ENCODE peak calls at places on chromosome 13, in ten cellular contexts. C is neural crest cell, W is IMR-90, A is lower lobe of right lung, O is fibroblast of lung, D is tibial artery, X is progenitor cell of endocrine pancreas, T is AG09309, I is right atrium auricular region, Z is GM13977. J is an unnamed sample.
A peak's percentile ranks its signal among the peaks of the same experiment; 100 is the strongest.

GRCh38 chr13:32790731-32791130 is 204.5 kb downstream of the PDS5B start:
- DNase-seq in Z (no peak), X (no peak), D (no peak), I (no peak), O (no peak), C (no peak), T (no peak), W (no peak), A (no peak), J (no peak)

GRCh38 chr13:25422153-25422552 is 50.4 kb downstream of the ATP8A2 start:
- DNase-seq in T (no peak), Z (no peak), C (no peak), A (no peak), D (no peak), O (no peak), X (no peak), W (no peak), I (no peak), J (no peak)

GRCh38 chr13:72255908-72256307 is 388.9 kb upstream of the DACH1 start:
- DNase-seq in A (no peak), I (no peak), Z (no peak), T (no peak), O (peak; percentile 51), X (peak; percentile 14), C (peak; percentile 24), D (no peak), W (no peak), J (peak; percentile 5)

GRCh38 chr13:114019367-114019766 is 45.5 kb upstream of the C13orf46 start:
- DNase-seq in Z (no peak), W (no peak), T (no peak), X (no peak), D (no peak), O (no peak), C (no peak), I (no peak), A (no peak), J (no peak)

GRCh38 chr13:30466841-30467252 is 1.1 kb upstream of the HMGB1 start:
- DNase-seq in T (no peak), D (no peak), C (no peak), W (peak; percentile 20), X (no peak), I (no peak), A (no peak), Z (no peak), O (no peak), J (no peak)

GRCh38 chr13:39998166-39998565 is 342.7 kb downstream of the COG6 start:
- DNase-seq in D (no peak), W (no peak), X (no peak), O (no peak), C (no peak), I (no peak), A (no peak), Z (no peak), T (no peak), J (no peak)

GRCh38 chr13:72590091-72590490 is 137.3 kb downstream of the MZT1 start:
- DNase-seq in X (no peak), T (no peak), A (no peak), O (no peak), I (no peak), Z (no peak), C (no peak), W (no peak), D (no peak), J (no peak)

GRCh38 chr13:77514336-77514726 is 21.2 kb upstream of the SCEL start:
- DNase-seq in Z (no peak), D (no peak), T (no peak), X (no peak), C (no peak), I (no peak), W (no peak), O (no peak), A (no peak), J (no peak)

GRCh38 chr13:36345438-36346221 is 564 bp downstream of the SPART start:
- DNase-seq in O (peak; percentile 93), T (peak; percentile 69), D (peak; percentile 88), C (peak; percentile 41), Z (no peak), X (peak; percentile 32), W (peak; percentile 92), A (peak; percentile 72), I (peak; percentile 91), J (no peak)

GRCh38 chr13:51330741-51331140 is 8.8 kb upstream of the SERPINE3 start:
- DNase-seq in Z (peak; percentile 44), D (no peak), A (no peak), I (no peak), X (no peak), T (peak; percentile 39), C (no peak), W (no peak), O (no peak), J (no peak)

GRCh38 chr13:51326782-51327181 is 12.7 kb upstream of the SERPINE3 start:
- DNase-seq in O (no peak), I (no peak), X (no peak), A (no peak), D (no peak), T (no peak), C (no peak), Z (no peak), W (no peak), J (no peak)

GRCh38 chr13:51325837-51326236 is 13.7 kb upstream of the SERPINE3 start:
- DNase-seq in D (no peak), I (peak; percentile 28), Z (no peak), T (no peak), X (no peak), O (no peak), C (no peak), A (no peak), W (no peak), J (no peak)

GRCh38 chr13:51331354-51331861 is 8.1 kb upstream of the SERPINE3 start:
- DNase-seq in C (no peak), X (no peak), D (no peak), Z (peak; percentile 54), W (no peak), T (no peak), O (no peak), A (no peak), I (no peak), J (no peak)

DNA sequence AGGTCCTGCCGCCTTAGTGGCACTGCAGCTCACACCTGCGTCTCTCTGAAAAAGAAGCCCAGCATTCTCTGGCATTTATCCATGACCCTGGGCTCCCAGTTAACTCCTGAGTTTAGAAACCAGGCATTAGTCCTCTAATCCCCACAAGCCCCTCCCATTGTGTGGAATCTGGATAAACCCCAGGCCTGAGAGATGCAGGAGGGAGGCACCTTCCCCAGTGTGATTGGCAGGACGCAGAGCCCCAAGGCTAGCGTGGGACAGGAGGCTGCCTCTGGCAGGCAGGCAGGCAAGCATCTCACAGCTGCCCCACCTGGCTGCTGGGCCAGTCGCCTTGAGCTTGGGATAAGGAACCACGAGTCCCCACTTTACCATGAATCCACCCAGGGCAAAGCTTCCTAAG is 11.0 kb upstream of the SERPINE3 start:
- DNase-seq in D (no peak), T (no peak), W (no peak), I (peak; percentile 43), C (no peak), O (no peak), Z (no peak), A (no peak), X (no peak), J (no peak)
- TF ChIP-seq CTCF in D (no peak), T (no peak), W (no peak), I (no peak), C (no peak), O (no peak), Z (no peak), A (no peak), X (no peak), J (no peak)

GRCh38 chr13:84812078-84812477 is 929.8 kb upstream of the SLITRK1 start:
- DNase-seq in A (no peak), W (no peak), D (no peak), O (no peak), I (no peak), T (no peak), X (no peak), C (no peak), Z (no peak), J (no peak)
- TF ChIP-seq CTCF in A (no peak), W (no peak), D (no peak), O (no peak), I (no peak), T (no peak), X (no peak), C (no peak), Z (no peak), J (no peak)

DNA sequence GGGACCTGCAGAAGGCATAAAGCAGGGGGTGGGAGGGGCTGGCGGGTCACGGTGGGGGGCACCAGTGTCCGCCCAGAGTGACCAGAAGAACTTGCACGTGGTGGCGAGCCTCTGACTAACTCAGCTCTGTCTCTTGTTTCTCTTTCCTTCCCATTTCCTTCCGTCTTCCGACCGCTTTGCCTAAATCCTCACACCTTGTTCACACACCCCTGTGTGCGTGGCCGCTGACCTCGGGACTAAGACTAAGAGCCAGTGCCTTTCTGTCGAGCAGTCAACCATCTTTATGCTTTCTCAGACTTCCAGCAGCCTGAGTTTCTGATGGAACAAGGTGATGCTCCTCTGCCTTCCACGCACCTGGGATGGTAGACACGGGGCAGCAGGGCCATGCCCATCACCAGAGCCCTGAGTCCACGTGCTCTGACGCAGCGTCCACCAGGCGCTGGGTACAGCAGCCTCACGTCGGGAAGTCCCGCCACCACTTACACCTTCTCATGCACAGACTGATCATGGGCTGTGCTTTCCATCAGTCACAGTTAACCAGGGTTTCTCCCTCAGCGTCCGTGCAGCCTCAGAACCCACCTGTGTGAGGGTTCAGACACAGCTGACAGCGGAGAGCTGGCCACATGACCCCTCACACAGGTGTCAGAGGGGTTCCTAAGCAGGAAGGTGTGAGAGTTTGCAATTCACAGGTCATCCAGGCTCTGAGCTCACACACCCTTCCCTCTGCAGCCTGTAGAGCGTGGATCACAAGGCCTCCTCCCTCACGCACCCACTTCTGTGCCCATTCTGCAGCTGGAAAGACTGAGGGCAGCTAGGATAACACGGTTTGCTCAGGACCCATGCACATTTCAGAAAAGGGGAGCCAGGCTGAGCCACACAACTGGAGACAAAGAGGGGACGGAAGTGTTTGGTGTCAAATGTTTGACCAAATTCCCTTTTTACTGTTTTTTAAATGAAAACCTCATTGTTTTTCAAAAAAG is 90.7 kb upstream of the MCF2L start:
- DNase-seq in O (no peak), Z (no peak), I (no peak), T (no peak), A (peak; percentile 30), C (no peak), D (no peak), W (no peak), X (no peak), J (no peak)
- TF ChIP-seq CTCF in O (no peak), Z (no peak), I (no peak), T (no peak), A (no peak), C (no peak), D (no peak), W (no peak), X (no peak), J (no peak)

DNA sequence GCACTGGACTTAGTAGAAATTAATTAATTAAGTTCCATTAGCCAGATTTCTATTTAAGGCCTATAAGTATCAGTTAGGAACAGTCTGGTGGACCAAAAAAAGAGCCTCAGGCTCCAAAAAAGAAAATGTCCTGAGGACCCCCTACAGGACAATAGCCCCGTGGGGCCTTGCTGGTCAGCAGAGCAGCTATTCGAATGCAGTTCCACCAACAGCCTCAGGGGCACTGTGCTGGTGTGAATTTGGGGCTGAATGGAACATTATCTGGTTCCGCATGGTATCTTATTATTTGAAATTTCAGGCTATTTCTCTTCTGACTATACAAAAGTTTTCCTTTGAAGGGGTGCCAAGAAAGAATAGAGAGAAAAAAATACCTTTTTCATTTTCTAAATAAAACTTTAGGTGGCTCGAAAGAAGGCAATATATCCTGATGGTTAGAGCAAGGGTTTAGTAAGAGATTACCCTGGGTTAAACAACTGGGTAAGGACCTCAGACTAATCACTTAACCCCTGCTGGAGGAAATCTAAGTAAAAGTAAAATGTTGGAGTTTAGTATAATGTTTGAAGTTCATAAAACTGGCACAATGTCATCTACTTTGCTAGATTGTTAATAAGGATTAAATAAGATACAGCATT is 147.2 kb downstream of the MIPEP start:
- DNase-seq in D (no peak), T (no peak), O (no peak), W (no peak), I (no peak), X (no peak), C (peak; percentile 54), Z (no peak), A (no peak), J (peak; percentile 6)
- TF ChIP-seq CTCF in D (no peak), T (peak; percentile 47), O (peak; percentile 55), W (peak; percentile 27), I (no peak), X (peak; percentile 71), C (peak; percentile 70), Z (peak; percentile 35), A (peak; percentile 36), J (no peak)

J was measured in Calu3.